ENCODE peak calls at places on chromosome 22, in six cellular contexts. One of them, this sample, is unnamed.

GRCh38 chr22:35150163-35151107 is 84.5 kb downstream of the ISX start:
- DNase-seq in mammary epithelial cell: peak
- DNase-seq in endothelial cell of umbilical vein: peak
- DNase-seq in GM23338: peak
- DNase-seq in HepG2: peak
- DNase-seq in IMR-90: peak
- DNase-seq in this sample: peak

GRCh38 chr22:48919851-48920589 is 907.7 kb downstream of the BRD1 start:
- DNase-seq in mammary epithelial cell: no peak
- DNase-seq in endothelial cell of umbilical vein: no peak
- DNase-seq in GM23338: no peak
- DNase-seq in HepG2: no peak
- DNase-seq in IMR-90: no peak
- DNase-seq in this sample: no peak

GRCh38 chr22:39534591-39535301 is 2.2 kb upstream of the RPS19BP1 start:
- DNase-seq in mammary epithelial cell: peak
- DNase-seq in endothelial cell of umbilical vein: peak
- DNase-seq in GM23338: peak
- DNase-seq in HepG2: peak
- DNase-seq in IMR-90: peak
- DNase-seq in this sample: peak

GRCh38 chr22:46148885-46149492 is 1.3 kb upstream of the PPARA start:
- DNase-seq in mammary epithelial cell: no peak
- DNase-seq in endothelial cell of umbilical vein: no peak
- DNase-seq in GM23338: no peak
- DNase-seq in HepG2: no peak
- DNase-seq in IMR-90: no peak
- DNase-seq in this sample: no peak

GRCh38 chr22:20132686-20133246 is 1.2 kb downstream of the ZDHHC8 start:
- DNase-seq in mammary epithelial cell: no peak
- DNase-seq in endothelial cell of umbilical vein: no peak
- DNase-seq in GM23338: no peak
- DNase-seq in HepG2: no peak
- DNase-seq in IMR-90: no peak
- DNase-seq in this sample: no peak

GRCh38 chr22:48778308-48779195 is 1049.1 kb downstream of the BRD1 start:
- DNase-seq in mammary epithelial cell: no peak
- DNase-seq in endothelial cell of umbilical vein: no peak
- DNase-seq in GM23338: no peak
- DNase-seq in HepG2: no peak
- DNase-seq in IMR-90: no peak
- DNase-seq in this sample: no peak

GRCh38 chr22:31244044-31244942 is 32.2 kb downstream of the LIMK2 start:
- DNase-seq in mammary epithelial cell: peak
- DNase-seq in endothelial cell of umbilical vein: peak
- DNase-seq in GM23338: peak
- DNase-seq in HepG2: peak
- DNase-seq in IMR-90: peak
- DNase-seq in this sample: peak

GRCh38 chr22:49929553-49929979 is 11.1 kb downstream of the CRELD2 start:
- DNase-seq in mammary epithelial cell: no peak
- DNase-seq in endothelial cell of umbilical vein: no peak
- DNase-seq in GM23338: peak
- DNase-seq in HepG2: no peak
- DNase-seq in IMR-90: no peak
- DNase-seq in this sample: peak

GRCh38 chr22:50485221-50486131 is 1.2 kb upstream of the MIOX start:
- DNase-seq in mammary epithelial cell: no peak
- DNase-seq in endothelial cell of umbilical vein: no peak
- DNase-seq in GM23338: no peak
- DNase-seq in HepG2: peak
- DNase-seq in IMR-90: no peak
- DNase-seq in this sample: no peak

GRCh38 chr22:23742505-23743264 is 8.2 kb downstream of the ZNF70 start:
- DNase-seq in mammary epithelial cell: no peak
- DNase-seq in endothelial cell of umbilical vein: no peak
- DNase-seq in GM23338: no peak
- DNase-seq in HepG2: no peak
- DNase-seq in IMR-90: no peak
- DNase-seq in this sample: no peak

DNA sequence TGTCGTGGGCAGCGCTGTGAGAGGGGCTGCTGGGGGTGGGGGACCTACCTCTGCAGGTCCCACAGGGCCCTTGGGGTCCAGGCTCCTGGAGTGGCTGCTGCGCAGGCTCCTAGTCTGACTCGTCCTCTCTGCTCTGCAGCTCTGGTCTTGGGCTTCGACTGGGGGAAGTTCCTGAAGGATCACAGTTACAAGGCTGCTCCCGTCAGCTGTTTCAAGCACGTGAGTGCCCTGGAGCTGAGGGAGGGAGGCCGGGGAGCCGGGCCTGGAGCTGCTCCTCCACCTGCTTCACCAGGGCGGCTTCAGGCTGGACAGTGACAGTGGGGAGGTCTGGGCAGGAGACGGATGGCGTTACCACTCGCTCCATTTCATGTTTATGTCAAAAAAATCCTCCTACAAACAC is 11.9 kb downstream of the L3MBTL2 start:
- DNase-seq in mammary epithelial cell: no peak
- DNase-seq in endothelial cell of umbilical vein: no peak
- DNase-seq in GM23338: no peak
- DNase-seq in HepG2: no peak
- DNase-seq in IMR-90: peak
- DNase-seq in this sample: no peak
- H2AFZ ChIP-seq in mammary epithelial cell: no peak
- H2AFZ ChIP-seq in endothelial cell of umbilical vein: no peak
- H2AFZ ChIP-seq in GM23338: no peak
- H2AFZ ChIP-seq in HepG2: no peak
- H2AFZ ChIP-seq in IMR-90: peak
- H2AFZ ChIP-seq in this sample: no peak

GRCh38 chr22:37659066-37659896 is 758 bp downstream of the PDXP start:
- DNase-seq in mammary epithelial cell: no peak
- DNase-seq in endothelial cell of umbilical vein: no peak
- DNase-seq in GM23338: no peak
- DNase-seq in HepG2: peak
- DNase-seq in IMR-90: no peak
- DNase-seq in this sample: peak
- H2AFZ ChIP-seq in mammary epithelial cell: peak
- H2AFZ ChIP-seq in endothelial cell of umbilical vein: peak
- H2AFZ ChIP-seq in GM23338: no peak
- H2AFZ ChIP-seq in HepG2: no peak
- H2AFZ ChIP-seq in IMR-90: peak
- H2AFZ ChIP-seq in this sample: no peak

DNA sequence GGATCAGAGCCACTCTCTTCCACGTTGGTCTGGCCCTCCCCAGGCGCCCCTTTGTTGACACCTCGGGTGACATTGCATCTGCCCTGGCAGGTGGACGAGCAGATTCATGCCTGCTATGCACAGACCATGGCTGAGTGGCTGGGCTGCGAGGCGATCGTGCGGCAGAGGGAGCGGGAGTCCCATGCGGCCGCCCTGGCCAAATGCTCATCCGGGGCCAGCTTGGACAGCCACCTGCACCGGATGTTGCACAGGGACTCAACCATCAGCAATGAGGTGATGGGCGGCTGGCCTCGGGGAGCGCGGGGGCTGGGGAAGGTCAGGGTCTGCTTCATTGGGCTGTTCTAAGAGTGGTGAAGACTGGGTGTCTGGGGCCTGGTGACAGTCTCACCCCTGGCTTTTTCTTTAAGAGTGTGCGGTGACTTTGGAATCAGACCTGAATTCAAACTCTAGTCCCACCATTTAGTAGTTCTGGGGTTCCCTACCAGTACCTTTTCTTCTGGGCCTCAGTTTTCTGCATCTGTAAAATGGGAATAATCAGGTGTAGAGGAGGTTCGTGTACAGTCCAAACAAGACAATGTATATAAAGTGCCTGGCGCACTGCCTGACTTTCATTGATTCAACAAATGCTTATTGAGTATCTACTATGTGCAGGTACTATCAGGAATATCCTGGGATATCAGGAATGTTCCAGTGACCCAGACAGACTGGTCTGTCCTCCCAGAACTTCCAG is 53.0 kb downstream of the LHFPL7 start:
- DNase-seq in mammary epithelial cell: no peak
- DNase-seq in endothelial cell of umbilical vein: no peak
- DNase-seq in GM23338: no peak
- DNase-seq in HepG2: no peak
- DNase-seq in IMR-90: no peak
- DNase-seq in this sample: no peak
- H2AFZ ChIP-seq in mammary epithelial cell: no peak
- H2AFZ ChIP-seq in endothelial cell of umbilical vein: no peak
- H2AFZ ChIP-seq in GM23338: no peak
- H2AFZ ChIP-seq in HepG2: no peak
- H2AFZ ChIP-seq in IMR-90: no peak
- H2AFZ ChIP-seq in this sample: no peak

GRCh38 chr22:26481694-26482093 is 1.9 kb downstream of the HPS4 start:
- DNase-seq in mammary epithelial cell: no peak
- DNase-seq in endothelial cell of umbilical vein: no peak
- DNase-seq in GM23338: no peak
- DNase-seq in HepG2: no peak
- DNase-seq in IMR-90: no peak
- DNase-seq in this sample: no peak

GRCh38 chr22:26479043-26479791 is 4.4 kb downstream of the HPS4 start:
- DNase-seq in mammary epithelial cell: no peak
- DNase-seq in endothelial cell of umbilical vein: no peak
- DNase-seq in GM23338: no peak
- DNase-seq in HepG2: peak
- DNase-seq in IMR-90: no peak
- DNase-seq in this sample: no peak

GRCh38 chr22:26480611-26480932 is 3.0 kb downstream of the HPS4 start:
- DNase-seq in mammary epithelial cell: no peak
- DNase-seq in endothelial cell of umbilical vein: no peak
- DNase-seq in GM23338: no peak
- DNase-seq in HepG2: no peak
- DNase-seq in IMR-90: no peak
- DNase-seq in this sample: no peak

GRCh38 chr22:26481112-26481693 is 2.4 kb downstream of the HPS4 start:
- DNase-seq in mammary epithelial cell: no peak
- DNase-seq in endothelial cell of umbilical vein: no peak
- DNase-seq in GM23338: no peak
- DNase-seq in HepG2: no peak
- DNase-seq in IMR-90: no peak
- DNase-seq in this sample: no peak

DNA sequence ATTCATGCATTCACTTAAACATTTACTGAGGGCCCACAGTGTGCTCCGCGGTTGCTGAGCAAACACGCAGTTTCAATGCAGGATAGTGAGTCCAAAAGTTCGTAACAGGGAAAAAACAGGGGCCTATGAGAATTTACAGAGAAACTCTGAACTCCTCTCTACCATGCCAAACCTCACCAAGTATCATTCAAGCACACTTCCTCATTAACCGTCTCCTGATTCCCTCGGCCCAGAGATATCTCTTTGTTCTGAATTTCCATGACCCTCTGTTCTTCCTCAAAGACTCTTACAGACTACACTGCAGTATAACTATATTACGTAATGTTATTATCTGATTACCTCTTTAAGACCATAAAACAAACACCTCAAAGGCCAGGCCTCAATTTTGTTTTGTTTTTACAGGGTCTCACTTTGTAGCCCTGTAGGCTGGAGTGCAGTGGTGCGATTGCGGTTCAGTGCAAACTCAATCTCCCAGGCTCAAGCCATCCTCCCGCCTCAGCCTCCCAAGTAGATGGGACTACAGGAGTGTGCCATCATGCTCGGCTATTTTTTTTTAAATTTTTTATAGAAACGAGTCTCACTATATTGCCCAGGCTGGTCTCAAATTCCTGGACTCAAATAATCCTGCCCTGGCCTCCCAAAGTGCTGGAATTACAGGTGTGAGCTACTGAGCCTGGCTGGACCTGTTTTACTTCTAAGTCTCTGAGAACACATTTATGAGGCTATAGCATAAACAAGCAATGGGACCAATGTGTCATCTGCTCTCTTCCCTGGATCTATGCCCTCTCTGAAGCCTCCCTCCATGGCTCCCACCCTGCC is 3.6 kb downstream of the HPS4 start:
- DNase-seq in mammary epithelial cell: no peak
- DNase-seq in endothelial cell of umbilical vein: no peak
- DNase-seq in GM23338: no peak
- DNase-seq in HepG2: peak
- DNase-seq in IMR-90: no peak
- DNase-seq in this sample: no peak
- H2AFZ ChIP-seq in mammary epithelial cell: peak
- H2AFZ ChIP-seq in endothelial cell of umbilical vein: peak
- H2AFZ ChIP-seq in GM23338: no peak
- H2AFZ ChIP-seq in HepG2: peak
- H2AFZ ChIP-seq in IMR-90: no peak
- H2AFZ ChIP-seq in this sample: no peak